ENCODE peak calls at places on chromosome 22, in ten cellular contexts. C is coronary artery, Z is fibroblast of lung, B is LHCN-M2, D is T-helper 2 cell, M is aorta, E is NCI-H2081, K is HS-5, A is EL, J is iPS-NIHi11. N is an unnamed sample.

GRCh38 chr22:48927591-48927990 is 900.1 kb downstream of the BRD1 start:
- DNase-seq in C (no peak), Z (no peak), B (no peak), D (no peak), M (peak), E (no peak), K (no peak), A (no peak), J (no peak), N (no peak)

GRCh38 chr22:49786976-49787843 is 40.5 kb downstream of the BRD1 start:
- DNase-seq in C (no peak), Z (no peak), B (no peak), D (no peak), M (peak), E (no peak), K (no peak), A (no peak), J (no peak), N (no peak)

GRCh38 chr22:22709719-22710445 is 65.5 kb downstream of the GGTLC2 start:
- DNase-seq in C (peak), Z (no peak), B (no peak), D (no peak), M (no peak), E (no peak), K (no peak), A (no peak), J (peak), N (peak)

GRCh38 chr22:25359601-25360261 is 140.3 kb downstream of the CRYBB2 start:
- DNase-seq in C (no peak), Z (no peak), B (no peak), D (no peak), M (peak), E (no peak), K (no peak), A (no peak), J (no peak), N (no peak)

GRCh38 chr22:46467006-46467405 is 70.4 kb downstream of the CELSR1 start:
- DNase-seq in C (no peak), Z (peak), B (no peak), D (no peak), M (no peak), E (no peak), K (no peak), A (peak), J (no peak), N (no peak)

GRCh38 chr22:38073150-38074130 is 10.5 kb downstream of the SLC16A8 start:
- DNase-seq in C (no peak), Z (no peak), B (no peak), D (no peak), M (peak), E (no peak), K (no peak), A (no peak), J (no peak), N (no peak)

GRCh38 chr22:49977578-49977977 is 17.0 kb downstream of the PIM3 start:
- DNase-seq in C (no peak), Z (no peak), B (no peak), D (no peak), M (peak), E (no peak), K (no peak), A (no peak), J (no peak), N (no peak)

GRCh38 chr22:49789289-49790141 is 38.2 kb downstream of the BRD1 start:
- DNase-seq in C (no peak), Z (peak), B (no peak), D (peak), M (no peak), E (no peak), K (no peak), A (peak), J (no peak), N (peak)

GRCh38 chr22:36860821-36861659 is at the start of gene NCF4:
- DNase-seq in C (no peak), Z (no peak), B (no peak), D (peak), M (no peak), E (no peak), K (no peak), A (no peak), J (no peak), N (no peak)

GRCh38 chr22:49295851-49296560 is 531.7 kb downstream of the BRD1 start:
- DNase-seq in C (peak), Z (no peak), B (no peak), D (no peak), M (peak), E (no peak), K (no peak), A (no peak), J (no peak), N (no peak)

GRCh38 chr22:20606041-20606783 is 98.8 kb downstream of the MED15 start:
- DNase-seq in C (no peak), Z (peak), B (peak), D (peak), M (no peak), E (peak), K (no peak), A (peak), J (peak), N (peak)

GRCh38 chr22:24894998-24895397 is 51.5 kb downstream of the LHFPL7 start:
- DNase-seq in C (peak), Z (peak), B (peak), D (no peak), M (peak), E (peak), K (peak), A (peak), J (peak), N (peak)

GRCh38 chr22:26401726-26402125 is 27.3 kb upstream of the ASPHD2 start:
- DNase-seq in C (no peak), Z (no peak), B (no peak), D (no peak), M (no peak), E (no peak), K (no peak), A (peak), J (no peak), N (no peak)

GRCh38 chr22:42636506-42636905 is 3.9 kb downstream of the ATP5MGL start:
- DNase-seq in C (no peak), Z (no peak), B (no peak), D (no peak), M (no peak), E (no peak), K (no peak), A (no peak), J (no peak), N (no peak)

GRCh38 chr22:33000342-33001280 is 57.6 kb downstream of the SYN3 start:
- DNase-seq in C (no peak), Z (peak), B (peak), D (peak), M (peak), E (no peak), K (no peak), A (peak), J (peak), N (peak)